ENCODE peak calls at places on chromosomes 6 and 20, in six cellular contexts. L, A, E, N, S and R are unnamed samples.

GRCh38 chr20:35329435-35330139 is 37.4 kb upstream of the FAM83C start:
- DNase-seq in S (peak), N (peak), A (peak), L (peak), E (no peak), R (peak)

GRCh38 chr20:11459090-11459877 is 458.4 kb upstream of the BTBD3 start:
- DNase-seq in N (no peak), L (no peak), A (no peak), E (no peak), S (peak), R (peak)

GRCh38 chr6:108115598-108116058 is 41.1 kb upstream of the OSTM1 start:
- DNase-seq in L (peak), E (no peak), S (peak), A (peak), N (no peak), R (peak)

GRCh38 chr20:49559411-49560081 is 8.4 kb downstream of the PTGIS start:
- DNase-seq in E (peak), N (no peak), S (no peak), A (no peak), L (no peak), R (peak)

GRCh38 chr6:39568896-39569295 is 156.3 kb downstream of the KIF6 start:
- DNase-seq in N (no peak), L (no peak), E (peak), A (peak), S (no peak), R (peak)

GRCh38 chr20:23296841-23297701 is 53.5 kb upstream of the NXT1 start:
- DNase-seq in A (no peak), E (no peak), S (peak), L (no peak), N (no peak), R (peak)

GRCh38 chr20:62181808-62182207 is 1.0 kb upstream of the MTG2 start:
- DNase-seq in E (no peak), S (no peak), N (no peak), L (no peak), A (no peak), R (peak)

GRCh38 chr6:117309613-117310012 is 44.3 kb downstream of the VGLL2 start:
- DNase-seq in S (no peak), L (no peak), N (no peak), A (peak), E (no peak), R (peak)

GRCh38 chr6:5214570-5215052 is 46.1 kb downstream of the LYRM4 start:
- DNase-seq in S (peak), N (peak), L (peak), E (no peak), A (peak), R (peak)

GRCh38 chr6:113558966-113559365 is 298.2 kb upstream of the MARCKS start:
- DNase-seq in N (no peak), S (no peak), E (peak), L (no peak), A (peak), R (peak)

GRCh38 chr6:85285146-85285545 is 164.7 kb upstream of the NT5E start:
- DNase-seq in E (no peak), A (no peak), S (no peak), N (no peak), L (no peak), R (no peak)

GRCh38 chr6:107673076-107673494 is 151.0 kb downstream of the SCML4 start:
- DNase-seq in N (no peak), E (no peak), S (no peak), L (no peak), A (no peak), R (no peak)

GRCh38 chr20:62596921-62597320 is 45.4 kb upstream of the SLCO4A1 start:
- DNase-seq in E (no peak), L (no peak), S (no peak), N (no peak), A (no peak), R (no peak)

GRCh38 chr20:4051413-4052138 is 36.2 kb upstream of the RNF24 start:
- DNase-seq in N (no peak), S (no peak), L (no peak), E (no peak), A (no peak), R (peak)

GRCh38 chr6:105900120-105900937 is 185.8 kb upstream of the PRDM1 start:
- DNase-seq in N (peak), A (no peak), L (no peak), S (peak), E (peak), R (peak)

GRCh38 chr6:156949376-156949775 is 172.2 kb downstream of the ARID1B start:
- DNase-seq in S (peak), E (peak), L (no peak), N (no peak), A (peak), R (peak)

GRCh38 chr6:41488392-41489129 is 57.6 kb upstream of the FOXP4 start:
- DNase-seq in E (peak), S (peak), L (peak), N (no peak), A (no peak), R (peak)

GRCh38 chr6:68638225-68638900 is 3.3 kb downstream of the ADGRB3 start:
- DNase-seq in A (peak), S (no peak), N (peak), E (no peak), L (peak), R (peak)

GRCh38 chr6:147759088-147759487 is 250.6 kb downstream of the SAMD5 start:
- DNase-seq in A (no peak), E (no peak), L (no peak), S (no peak), N (no peak), R (no peak)

GRCh38 chr20:14337400-14338171 is at the start of gene FLRT3:
- DNase-seq in E (peak), N (peak), L (peak), S (peak), A (peak), R (peak)

GRCh38 chr20:22905667-22906066 is 129.4 kb upstream of the SSTR4 start:
- DNase-seq in L (no peak), A (no peak), N (no peak), E (no peak), S (no peak), R (peak)

GRCh38 chr6:124881898-124882579 is 80.2 kb upstream of the RNF217 start:
- DNase-seq in E (peak), A (peak), L (no peak), S (peak), N (no peak), R (peak)

GRCh38 chr6:127222418-127222817 is 44.2 kb upstream of the RNF146 start:
- DNase-seq in A (peak), S (no peak), N (no peak), L (no peak), E (no peak), R (peak)

GRCh38 chr20:57672164-57672563 is 37.7 kb downstream of the PMEPA1 start:
- DNase-seq in A (no peak), S (no peak), L (no peak), N (no peak), E (peak), R (peak)

GRCh38 chr6:86685230-86685797 is 252.0 kb upstream of the HTR1E start:
- DNase-seq in N (no peak), S (no peak), A (peak), L (no peak), E (no peak), R (no peak)

GRCh38 chr20:22623211-22623610 is 38.8 kb upstream of the FOXA2 start:
- DNase-seq in N (no peak), S (peak), E (no peak), A (peak), L (peak), R (peak)

GRCh38 chr20:10430000-10430466 is 4.0 kb downstream of the MKKS start:
- DNase-seq in L (peak), A (peak), E (peak), S (no peak), N (no peak), R (peak)

GRCh38 chr6:151632415-151632987 is 138.7 kb downstream of the CCDC170 start:
- DNase-seq in E (no peak), A (no peak), N (no peak), S (no peak), L (no peak), R (no peak)

GRCh38 chr20:58713801-58714339 is 21.3 kb downstream of the NPEPL1 start:
- DNase-seq in S (no peak), A (no peak), E (no peak), L (no peak), N (no peak), R (no peak)

GRCh38 chr20:58714340-58714922 is 21.8 kb downstream of the NPEPL1 start:
- DNase-seq in L (no peak), E (no peak), S (no peak), N (no peak), A (no peak), R (no peak)

GRCh38 chr20:58712116-58712822 is 19.7 kb downstream of the NPEPL1 start:
- DNase-seq in S (no peak), N (no peak), L (no peak), E (no peak), A (no peak), R (no peak)

GRCh38 chr20:58711266-58712051 is 18.9 kb downstream of the NPEPL1 start:
- DNase-seq in N (no peak), L (no peak), E (no peak), S (no peak), A (no peak), R (no peak)

GRCh38 chr20:58712823-58713731 is 20.5 kb downstream of the NPEPL1 start:
- DNase-seq in A (no peak), N (no peak), L (no peak), S (no peak), E (no peak), R (no peak)
- H3K4me2 ChIP-seq in A (no peak), N (no peak), L (no peak), S (no peak), E (no peak), R (no peak)

DNA sequence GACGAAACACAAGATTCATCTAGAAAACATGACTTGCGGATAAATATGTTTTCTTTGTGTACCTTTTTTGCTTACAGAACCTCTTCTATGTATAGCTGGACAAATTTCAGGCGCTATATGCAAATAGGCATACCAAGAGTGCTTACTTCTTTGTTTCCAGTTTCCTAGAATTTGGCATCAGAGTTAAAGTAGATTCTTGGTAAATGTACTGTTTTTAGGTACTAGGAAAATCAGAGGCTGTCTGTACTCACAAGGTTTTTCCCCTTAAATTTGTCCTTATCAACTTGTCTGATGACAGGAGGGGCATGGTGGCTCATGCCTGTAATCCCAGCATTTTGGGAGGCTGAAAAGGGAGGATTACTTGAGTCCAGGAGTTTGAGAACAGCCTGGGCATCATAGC is 124.9 kb upstream of the TMEM170B start:
- DNase-seq in L (no peak), N (no peak), S (no peak), E (no peak), A (no peak), R (no peak)
- H3K4me2 ChIP-seq in L (no peak), N (no peak), S (no peak), E (no peak), A (no peak), R (no peak)

GRCh38 chr6:129882510-129883023 is 21.5 kb upstream of the TMEM244 start:
- DNase-seq in E (no peak), L (no peak), N (no peak), A (no peak), S (no peak), R (no peak)

GRCh38 chr6:129890164-129890563 is 29.0 kb upstream of the TMEM244 start:
- DNase-seq in A (peak), N (no peak), E (peak), L (no peak), S (peak), R (peak)

GRCh38 chr6:129886401-129887155 is 25.5 kb upstream of the TMEM244 start:
- DNase-seq in A (no peak), E (no peak), S (no peak), N (no peak), L (no peak), R (no peak)

GRCh38 chr6:129889580-129889979 is 28.5 kb upstream of the TMEM244 start:
- DNase-seq in S (no peak), L (no peak), A (peak), E (peak), N (no peak), R (peak)

GRCh38 chr6:129884211-129884610 is 23.1 kb upstream of the TMEM244 start:
- DNase-seq in S (no peak), E (no peak), N (no peak), L (no peak), A (no peak), R (no peak)
- H3K4me2 ChIP-seq in S (no peak), E (no peak), N (no peak), L (no peak), A (no peak), R (no peak)

GRCh38 chr6:33727126-33727525 is 15.6 kb upstream of the UQCC2 start:
- DNase-seq in N (no peak), L (no peak), S (no peak), A (no peak), E (no peak), R (no peak)
- H3K4me2 ChIP-seq in N (no peak), L (no peak), S (no peak), A (no peak), E (no peak), R (no peak)

GRCh38 chr6:36759177-36759757 is 61.6 kb downstream of the RAB44 start:
- DNase-seq in N (peak), A (peak), L (peak), E (peak), S (peak), R (peak)
- H3K4me2 ChIP-seq in N (peak), A (peak), L (no peak), E (no peak), S (no peak), R (no peak)

GRCh38 chr6:47310131-47310480 is 401 bp upstream of the TNFRSF21 start:
- DNase-seq in A (no peak), S (no peak), L (no peak), E (no peak), N (no peak), R (no peak)
- H3K4me2 ChIP-seq in A (peak), S (no peak), L (peak), E (peak), N (peak), R (no peak)

GRCh38 chr6:37992749-37993148 is 173.2 kb downstream of the ZFAND3 start:
- DNase-seq in N (no peak), L (no peak), S (no peak), E (no peak), A (no peak), R (no peak)

GRCh38 chr6:37998366-37998765 is 178.8 kb downstream of the ZFAND3 start:
- DNase-seq in S (no peak), L (no peak), E (no peak), A (no peak), N (no peak), R (no peak)

GRCh38 chr6:37993596-37993995 is 174.1 kb downstream of the ZFAND3 start:
- DNase-seq in L (no peak), S (no peak), A (no peak), N (no peak), E (no peak), R (no peak)

GRCh38 chr6:37990762-37991525 is 171.4 kb downstream of the ZFAND3 start:
- DNase-seq in E (peak), S (peak), A (peak), N (no peak), L (no peak), R (peak)

DNA sequence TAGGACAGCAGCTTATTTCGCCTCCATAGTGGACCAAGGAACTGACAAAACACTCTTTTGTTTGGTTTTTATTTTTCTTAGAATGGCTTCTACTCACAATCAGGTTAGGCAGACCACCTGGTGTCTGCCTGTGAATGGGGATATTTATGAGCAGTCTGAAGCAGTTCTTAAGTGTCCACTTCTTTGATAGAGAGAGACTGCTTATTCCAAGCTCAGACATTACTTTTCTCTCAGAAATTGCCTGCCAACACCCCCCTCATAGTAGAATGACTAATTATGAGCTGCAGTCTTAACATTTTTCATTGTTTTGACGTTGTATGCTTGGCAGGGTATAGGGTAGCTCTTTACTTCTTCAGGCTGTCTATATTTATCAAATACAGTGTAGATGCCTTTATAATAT is 174.7 kb downstream of the ZFAND3 start:
- DNase-seq in N (no peak), S (no peak), A (peak), L (no peak), E (peak), R (peak)
- H3K4me2 ChIP-seq in N (no peak), S (no peak), A (peak), L (no peak), E (peak), R (peak)

DNA sequence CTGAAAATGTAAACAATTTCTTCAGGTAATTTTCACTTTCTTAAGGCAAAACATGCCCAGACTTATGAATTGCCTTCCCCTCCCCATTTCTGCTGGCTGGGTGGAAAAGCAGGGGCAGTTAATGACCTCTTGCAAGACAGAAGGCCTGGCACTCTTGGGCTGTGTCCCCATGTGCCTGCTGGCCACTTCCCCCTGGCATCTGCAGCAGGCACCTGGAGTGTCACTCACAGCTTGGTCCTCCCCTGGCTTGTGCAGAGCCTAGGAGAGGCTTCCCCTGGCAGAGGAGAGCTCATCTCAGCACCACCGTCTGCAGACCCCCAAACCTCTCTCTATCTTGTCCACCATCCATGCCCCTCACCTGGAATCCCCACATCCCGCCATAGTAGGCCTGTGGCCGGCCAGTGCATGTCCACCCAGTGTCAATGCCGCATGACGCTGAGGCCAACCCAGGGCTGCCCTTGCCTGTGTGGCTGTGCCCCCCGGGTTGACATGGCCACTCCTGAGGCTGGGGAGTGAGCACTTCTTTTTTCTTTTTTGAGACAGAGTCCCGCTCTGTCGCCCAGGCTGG is 83.5 kb upstream of the SLC22A23 start:
- DNase-seq in S (no peak), A (no peak), L (no peak), N (no peak), E (no peak), R (no peak)
- H3K4me2 ChIP-seq in S (no peak), A (no peak), L (no peak), N (no peak), E (no peak), R (no peak)

DNA sequence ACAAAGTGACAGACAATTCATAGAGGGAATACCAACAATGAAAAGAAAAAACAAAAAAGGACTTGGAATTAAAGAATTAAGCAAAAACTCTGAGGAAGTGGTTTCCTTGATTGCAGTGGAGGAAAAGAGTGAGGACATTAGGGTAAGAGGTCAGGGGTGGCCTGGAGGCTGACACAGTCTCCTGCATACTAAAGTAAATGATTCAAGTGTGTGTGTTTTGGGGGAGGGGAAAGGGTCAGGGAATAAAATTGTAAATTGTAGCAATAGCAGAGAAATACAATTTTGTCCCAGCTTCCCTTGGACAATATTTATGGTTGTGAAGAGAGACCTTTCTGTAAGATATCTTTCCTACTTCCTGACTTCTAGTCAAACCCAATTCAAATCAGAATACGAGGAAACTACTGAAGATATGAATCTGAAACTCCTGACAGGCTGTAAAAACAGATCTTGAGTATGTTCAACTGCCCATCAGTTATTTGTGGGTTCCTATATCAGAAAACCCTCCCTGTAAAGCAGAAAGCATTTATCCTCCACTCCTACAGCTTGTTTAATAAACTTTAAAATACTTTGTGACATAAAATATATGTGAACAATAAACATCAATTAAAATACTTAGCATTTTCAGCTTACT is 143.5 kb upstream of the HMGN3 start:
- DNase-seq in E (no peak), S (no peak), N (no peak), A (peak), L (no peak), R (no peak)
- H3K4me2 ChIP-seq in E (peak), S (no peak), N (no peak), A (peak), L (no peak), R (peak)

GRCh38 chr6:7112741-7113313 is 5.1 kb downstream of the RREB1 start:
- DNase-seq in N (no peak), S (peak), L (peak), E (no peak), A (peak), R (peak)

GRCh38 chr6:7119272-7119801 is 11.6 kb downstream of the RREB1 start:
- DNase-seq in N (no peak), L (no peak), E (no peak), S (peak), A (no peak), R (no peak)

GRCh38 chr6:7111095-7111690 is 3.4 kb downstream of the RREB1 start:
- DNase-seq in A (no peak), N (no peak), L (no peak), S (no peak), E (no peak), R (no peak)

GRCh38 chr6:7115452-7116223 is 7.9 kb downstream of the RREB1 start:
- DNase-seq in E (no peak), A (no peak), L (no peak), S (no peak), N (no peak), R (peak)

GRCh38 chr6:7114744-7115451 is 7.1 kb downstream of the RREB1 start:
- DNase-seq in L (no peak), E (no peak), S (no peak), N (no peak), A (no peak), R (no peak)
- H3K4me2 ChIP-seq in L (no peak), E (no peak), S (no peak), N (no peak), A (no peak), R (no peak)